ENCODE peak calls at places on chromosomes 5 and 9, in ten cellular contexts. E, U, S, C, F, B, Q, M, K and L are unnamed samples.

GRCh38 chr9:123109540-123110279 is 76.2 kb downstream of the GPR21 start:
- DNase-seq in F (no peak), C (no peak), E (no peak), U (no peak), B (no peak), K (no peak), S (no peak), M (no peak), Q (peak; percentile 73), L (peak; percentile 81)

GRCh38 chr9:85038824-85039540 is 369.5 kb downstream of the NTRK2 start:
- DNase-seq in Q (no peak), F (no peak), U (no peak), E (no peak), C (no peak), B (no peak), S (peak; percentile 54), M (no peak), K (no peak), L (no peak)

GRCh38 chr5:78527925-78528324 is 120.6 kb downstream of the LHFPL2 start:
- DNase-seq in S (no peak), K (no peak), U (no peak), E (no peak), F (no peak), B (no peak), C (no peak), M (no peak), Q (no peak), L (no peak)

GRCh38 chr9:95004452-95005275 is 278.2 kb downstream of the AOPEP start:
- DNase-seq in Q (peak; percentile 87), E (peak; percentile 30), C (peak; percentile 55), M (peak; percentile 67), S (no peak), U (no peak), B (no peak), K (no peak), F (peak; percentile 54), L (peak; percentile 48)

GRCh38 chr5:61200582-61201155 is 38.4 kb upstream of the SMIM15 start:
- DNase-seq in E (no peak), K (no peak), M (no peak), U (no peak), F (no peak), C (no peak), S (no peak), B (peak; percentile 20), Q (no peak), L (no peak)

GRCh38 chr5:176736271-176736965 is 73.9 kb upstream of the UNC5A start:
- DNase-seq in C (no peak), Q (no peak), S (no peak), E (no peak), B (no peak), K (no peak), U (no peak), M (no peak), F (no peak), L (no peak)

GRCh38 chr9:96139592-96140251 is 162.3 kb downstream of the HSD17B3 start:
- DNase-seq in B (no peak), F (peak; percentile 68), K (peak; percentile 79), S (no peak), U (no peak), C (peak; percentile 82), E (peak; percentile 94), M (peak; percentile 73), Q (peak; percentile 86), L (no peak)

GRCh38 chr5:134151723-134152122 is 25.0 kb downstream of the SKP1 start:
- DNase-seq in K (no peak), B (no peak), S (no peak), F (no peak), M (no peak), E (no peak), Q (no peak), U (no peak), C (no peak), L (no peak)

GRCh38 chr5:123558762-123559433 is 46.9 kb downstream of the CSNK1G3 start:
- DNase-seq in K (no peak), E (no peak), B (no peak), Q (no peak), C (no peak), S (no peak), F (no peak), M (no peak), U (no peak), L (no peak)

GRCh38 chr5:56207537-56207936 is 25.6 kb downstream of the ANKRD55 start:
- DNase-seq in M (no peak), Q (no peak), U (no peak), C (no peak), F (no peak), B (no peak), S (no peak), E (peak; percentile 70), K (no peak), L (no peak)

GRCh38 chr9:3346549-3346948 is 179.3 kb downstream of the RFX3 start:
- DNase-seq in B (no peak), C (no peak), M (no peak), S (no peak), Q (no peak), K (no peak), F (no peak), E (no peak), U (no peak), L (no peak)

GRCh38 chr5:96144289-96144688 is 182.6 kb upstream of the ELL2 start:
- DNase-seq in S (no peak), B (no peak), U (no peak), F (no peak), Q (peak; percentile 28), E (no peak), C (no peak), M (no peak), K (no peak), L (no peak)

GRCh38 chr5:52994266-52994665 is 5.1 kb downstream of the ITGA2 start:
- DNase-seq in E (no peak), U (no peak), Q (no peak), B (no peak), S (no peak), M (peak; percentile 55), F (no peak), C (no peak), K (no peak), L (no peak)